ENCODE peak calls at places on chromosomes 13 and 19, in ten cellular contexts. One of them, this sample, is unnamed.

GRCh38 chr13:45142440-45143345 is 22.4 kb downstream of the GTF2F2 start:
- DNase-seq in AG04450: no peak
- DNase-seq in foreskin keratinocyte: peak; percentile 73
- DNase-seq in caudate nucleus: no peak
- DNase-seq in heart right ventricle: no peak
- DNase-seq in left ventricle myocardium inferior: no peak
- DNase-seq in substantia nigra: no peak
- DNase-seq in H1: no peak
- DNase-seq in psoas muscle: no peak
- DNase-seq in Peyer's patch: no peak
- DNase-seq in this sample: no peak

GRCh38 chr13:113123226-113124150 is 889 bp downstream of the F10 start:
- DNase-seq in AG04450: no peak
- DNase-seq in foreskin keratinocyte: no peak
- DNase-seq in caudate nucleus: no peak
- DNase-seq in heart right ventricle: no peak
- DNase-seq in left ventricle myocardium inferior: no peak
- DNase-seq in substantia nigra: no peak
- DNase-seq in H1: no peak
- DNase-seq in psoas muscle: no peak
- DNase-seq in Peyer's patch: peak; percentile 43
- DNase-seq in this sample: peak; percentile 58

GRCh38 chr19:20664917-20665781 is 3.8 kb upstream of the ZNF626 start:
- DNase-seq in AG04450: no peak
- DNase-seq in foreskin keratinocyte: no peak
- DNase-seq in caudate nucleus: peak; percentile 36
- DNase-seq in heart right ventricle: peak; percentile 41
- DNase-seq in left ventricle myocardium inferior: peak; percentile 29
- DNase-seq in substantia nigra: peak; percentile 32
- DNase-seq in H1: no peak
- DNase-seq in psoas muscle: peak; percentile 71
- DNase-seq in Peyer's patch: no peak
- DNase-seq in this sample: no peak

GRCh38 chr19:4602173-4602788 is 37.0 kb upstream of the TNFAIP8L1 start:
- DNase-seq in AG04450: no peak
- DNase-seq in foreskin keratinocyte: no peak
- DNase-seq in caudate nucleus: no peak
- DNase-seq in heart right ventricle: no peak
- DNase-seq in left ventricle myocardium inferior: no peak
- DNase-seq in substantia nigra: no peak
- DNase-seq in H1: no peak
- DNase-seq in psoas muscle: no peak
- DNase-seq in Peyer's patch: no peak
- DNase-seq in this sample: no peak

GRCh38 chr13:95233026-95233635 is 68.1 kb downstream of the ABCC4 start:
- DNase-seq in AG04450: no peak
- DNase-seq in foreskin keratinocyte: no peak
- DNase-seq in caudate nucleus: no peak
- DNase-seq in heart right ventricle: no peak
- DNase-seq in left ventricle myocardium inferior: no peak
- DNase-seq in substantia nigra: no peak
- DNase-seq in H1: no peak
- DNase-seq in psoas muscle: no peak
- DNase-seq in Peyer's patch: no peak
- DNase-seq in this sample: no peak

GRCh38 chr19:43504426-43505185 is at the start of gene PHLDB3:
- DNase-seq in AG04450: no peak
- DNase-seq in foreskin keratinocyte: no peak
- DNase-seq in caudate nucleus: no peak
- DNase-seq in heart right ventricle: peak; percentile 46
- DNase-seq in left ventricle myocardium inferior: no peak
- DNase-seq in substantia nigra: peak; percentile 14
- DNase-seq in H1: no peak
- DNase-seq in psoas muscle: peak; percentile 63
- DNase-seq in Peyer's patch: peak; percentile 74
- DNase-seq in this sample: peak; percentile 80

GRCh38 chr19:41403181-41403970 is 5.8 kb downstream of the BCKDHA start:
- DNase-seq in AG04450: no peak
- DNase-seq in foreskin keratinocyte: no peak
- DNase-seq in caudate nucleus: no peak
- DNase-seq in heart right ventricle: no peak
- DNase-seq in left ventricle myocardium inferior: no peak
- DNase-seq in substantia nigra: no peak
- DNase-seq in H1: no peak
- DNase-seq in psoas muscle: no peak
- DNase-seq in Peyer's patch: no peak
- DNase-seq in this sample: no peak

GRCh38 chr19:45528149-45528743 is 21.0 kb downstream of the VASP start:
- DNase-seq in AG04450: no peak
- DNase-seq in foreskin keratinocyte: peak; percentile 94
- DNase-seq in caudate nucleus: peak; percentile 16
- DNase-seq in heart right ventricle: no peak
- DNase-seq in left ventricle myocardium inferior: no peak
- DNase-seq in substantia nigra: no peak
- DNase-seq in H1: peak; percentile 81
- DNase-seq in psoas muscle: peak; percentile 48
- DNase-seq in Peyer's patch: no peak
- DNase-seq in this sample: no peak

GRCh38 chr19:6047741-6048231 is 62.5 kb downstream of the RFX2 start:
- DNase-seq in AG04450: no peak
- DNase-seq in foreskin keratinocyte: no peak
- DNase-seq in caudate nucleus: no peak
- DNase-seq in heart right ventricle: no peak
- DNase-seq in left ventricle myocardium inferior: no peak
- DNase-seq in substantia nigra: no peak
- DNase-seq in H1: peak; percentile 77
- DNase-seq in psoas muscle: no peak
- DNase-seq in Peyer's patch: peak; percentile 42
- DNase-seq in this sample: no peak

GRCh38 chr13:97621025-97621424 is 187.1 kb downstream of the RAP2A start:
- DNase-seq in AG04450: no peak
- DNase-seq in foreskin keratinocyte: no peak
- DNase-seq in caudate nucleus: no peak
- DNase-seq in heart right ventricle: no peak
- DNase-seq in left ventricle myocardium inferior: no peak
- DNase-seq in substantia nigra: no peak
- DNase-seq in H1: no peak
- DNase-seq in psoas muscle: no peak
- DNase-seq in Peyer's patch: no peak
- DNase-seq in this sample: no peak

GRCh38 chr19:45474191-45474940 is 6.6 kb downstream of the FOSB start:
- DNase-seq in AG04450: no peak
- DNase-seq in foreskin keratinocyte: no peak
- DNase-seq in caudate nucleus: no peak
- DNase-seq in heart right ventricle: no peak
- DNase-seq in left ventricle myocardium inferior: no peak
- DNase-seq in substantia nigra: no peak
- DNase-seq in H1: no peak
- DNase-seq in psoas muscle: no peak
- DNase-seq in Peyer's patch: no peak
- DNase-seq in this sample: no peak

GRCh38 chr19:10624585-10624984 is 768 bp upstream of the SLC44A2 start:
- DNase-seq in AG04450: no peak
- DNase-seq in foreskin keratinocyte: no peak
- DNase-seq in caudate nucleus: no peak
- DNase-seq in heart right ventricle: no peak
- DNase-seq in left ventricle myocardium inferior: no peak
- DNase-seq in substantia nigra: no peak
- DNase-seq in H1: no peak
- DNase-seq in psoas muscle: no peak
- DNase-seq in Peyer's patch: peak; percentile 48
- DNase-seq in this sample: no peak

GRCh38 chr13:100883453-100883852 is 208.9 kb upstream of the TMTC4 start:
- DNase-seq in AG04450: no peak
- DNase-seq in foreskin keratinocyte: no peak
- DNase-seq in caudate nucleus: no peak
- DNase-seq in heart right ventricle: no peak
- DNase-seq in left ventricle myocardium inferior: no peak
- DNase-seq in substantia nigra: no peak
- DNase-seq in H1: no peak
- DNase-seq in psoas muscle: no peak
- DNase-seq in Peyer's patch: no peak
- DNase-seq in this sample: no peak

GRCh38 chr19:31633014-31633413 is 283.8 kb upstream of the TSHZ3 start:
- DNase-seq in AG04450: no peak
- DNase-seq in foreskin keratinocyte: no peak
- DNase-seq in caudate nucleus: no peak
- DNase-seq in heart right ventricle: no peak
- DNase-seq in left ventricle myocardium inferior: no peak
- DNase-seq in substantia nigra: no peak
- DNase-seq in H1: no peak
- DNase-seq in psoas muscle: no peak
- DNase-seq in Peyer's patch: peak; percentile 45
- DNase-seq in this sample: no peak

GRCh38 chr19:1009043-1009975 is 9.1 kb downstream of the GRIN3B start:
- DNase-seq in AG04450: peak; percentile 79
- DNase-seq in foreskin keratinocyte: no peak
- DNase-seq in caudate nucleus: no peak
- DNase-seq in heart right ventricle: no peak
- DNase-seq in left ventricle myocardium inferior: no peak
- DNase-seq in substantia nigra: no peak
- DNase-seq in H1: no peak
- DNase-seq in psoas muscle: peak; percentile 64
- DNase-seq in Peyer's patch: no peak
- DNase-seq in this sample: no peak

DNA sequence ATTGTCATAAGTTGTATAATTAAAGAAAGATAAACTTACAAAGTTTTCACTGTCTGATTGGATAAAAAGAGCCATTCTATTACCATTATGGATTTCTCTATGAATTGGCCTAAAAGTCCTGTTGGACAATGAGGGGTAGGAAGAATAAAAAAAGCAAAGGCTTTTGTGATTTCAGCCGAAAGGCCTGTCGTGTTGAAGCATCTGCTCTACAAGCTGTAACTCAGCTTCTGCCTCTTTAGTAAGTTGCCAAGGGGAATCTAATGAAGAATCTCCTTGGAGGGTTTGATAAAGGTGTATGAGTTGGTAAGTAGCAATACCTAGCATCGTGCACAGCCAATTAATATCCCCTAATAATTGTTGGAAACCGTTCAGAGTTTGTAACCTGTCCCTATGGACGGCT is 25.2 kb upstream of the ERVV-1 start:
- DNase-seq in AG04450: no peak
- DNase-seq in foreskin keratinocyte: no peak
- DNase-seq in caudate nucleus: no peak
- DNase-seq in heart right ventricle: no peak
- DNase-seq in left ventricle myocardium inferior: no peak
- DNase-seq in substantia nigra: no peak
- DNase-seq in H1: no peak
- DNase-seq in psoas muscle: no peak
- DNase-seq in Peyer's patch: no peak
- DNase-seq in this sample: no peak
- H3K27ac ChIP-seq in AG04450: no peak overlapping the region
- H3K27ac ChIP-seq in foreskin keratinocyte: no peak overlapping the region
- H3K27ac ChIP-seq in caudate nucleus: no peak overlapping the region
- H3K27ac ChIP-seq in heart right ventricle: no peak overlapping the region
- H3K27ac ChIP-seq in left ventricle myocardium inferior: no peak overlapping the region
- H3K27ac ChIP-seq in substantia nigra: no peak overlapping the region
- H3K27ac ChIP-seq in H1: no peak overlapping the region
- H3K27ac ChIP-seq in psoas muscle: no peak overlapping the region
- H3K27ac ChIP-seq in Peyer's patch: no peak overlapping the region
- H3K27ac ChIP-seq in this sample: no peak overlapping the region

DNA sequence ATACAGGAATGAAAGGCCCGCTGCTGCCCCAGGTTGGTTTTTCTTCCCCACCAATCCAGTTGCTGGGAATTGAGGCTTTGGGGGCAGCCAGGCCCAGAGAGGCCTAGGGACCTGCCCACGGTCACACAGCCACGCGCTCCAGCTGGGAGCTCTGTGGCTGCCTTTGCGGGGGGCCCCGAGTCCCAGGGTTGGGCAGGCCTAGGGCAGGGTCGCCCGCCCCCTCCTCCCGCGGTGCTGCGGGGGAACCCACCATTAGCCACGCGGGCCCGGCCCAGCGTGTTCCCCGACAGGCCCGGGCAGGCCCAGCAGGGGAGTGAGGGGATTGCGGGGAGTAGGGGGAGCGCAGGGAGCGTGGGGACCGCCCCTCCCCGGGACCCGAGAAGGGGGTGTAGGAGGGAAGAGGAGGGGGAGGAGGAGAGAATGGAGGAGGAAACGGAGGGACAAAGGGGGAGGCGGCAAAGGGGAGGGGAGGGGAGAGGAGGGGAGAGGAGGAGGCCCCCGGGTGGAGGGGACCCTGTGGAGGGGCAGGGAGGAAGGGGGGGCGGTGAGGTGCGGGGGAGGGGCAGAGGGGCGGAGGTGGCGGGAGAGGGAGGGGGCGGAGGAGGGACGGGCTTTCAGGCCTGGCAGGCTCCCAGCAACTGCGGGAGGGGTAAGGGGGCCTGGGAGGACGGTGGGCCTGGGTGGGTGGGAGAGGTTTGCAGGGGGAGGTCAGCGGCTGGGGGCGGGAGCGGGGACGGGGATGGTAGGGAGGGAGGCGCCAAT is 12.9 kb upstream of the TLE2 start:
- DNase-seq in AG04450: no peak
- DNase-seq in foreskin keratinocyte: no peak
- DNase-seq in caudate nucleus: no peak
- DNase-seq in heart right ventricle: no peak
- DNase-seq in left ventricle myocardium inferior: no peak
- DNase-seq in substantia nigra: no peak
- DNase-seq in H1: peak; percentile 58
- DNase-seq in psoas muscle: no peak
- DNase-seq in Peyer's patch: no peak
- DNase-seq in this sample: no peak
- H3K27ac ChIP-seq in AG04450: no peak overlapping the region
- H3K27ac ChIP-seq in foreskin keratinocyte: no peak overlapping the region
- H3K27ac ChIP-seq in caudate nucleus: no peak overlapping the region
- H3K27ac ChIP-seq in heart right ventricle: no peak overlapping the region
- H3K27ac ChIP-seq in left ventricle myocardium inferior: no peak overlapping the region
- H3K27ac ChIP-seq in substantia nigra: no peak overlapping the region
- H3K27ac ChIP-seq in H1: no peak overlapping the region
- H3K27ac ChIP-seq in psoas muscle: no peak overlapping the region
- H3K27ac ChIP-seq in Peyer's patch: peak overlapping the region; percentile 14
- H3K27ac ChIP-seq in this sample: no peak overlapping the region

GRCh38 chr13:99311137-99311536 is 3.9 kb upstream of the GPR183 start:
- DNase-seq in AG04450: no peak
- DNase-seq in foreskin keratinocyte: no peak
- DNase-seq in caudate nucleus: no peak
- DNase-seq in heart right ventricle: no peak
- DNase-seq in left ventricle myocardium inferior: no peak
- DNase-seq in substantia nigra: no peak
- DNase-seq in H1: no peak
- DNase-seq in psoas muscle: no peak
- DNase-seq in Peyer's patch: no peak
- DNase-seq in this sample: no peak
- H3K27ac ChIP-seq in AG04450: peak overlapping the region; percentile 43
- H3K27ac ChIP-seq in foreskin keratinocyte: no peak overlapping the region
- H3K27ac ChIP-seq in caudate nucleus: no peak overlapping the region
- H3K27ac ChIP-seq in heart right ventricle: no peak overlapping the region
- H3K27ac ChIP-seq in left ventricle myocardium inferior: no peak overlapping the region
- H3K27ac ChIP-seq in substantia nigra: no peak overlapping the region
- H3K27ac ChIP-seq in H1: no peak overlapping the region
- H3K27ac ChIP-seq in psoas muscle: peak overlapping the region; percentile 47
- H3K27ac ChIP-seq in Peyer's patch: no peak overlapping the region
- H3K27ac ChIP-seq in this sample: peak overlapping the region; percentile 65

GRCh38 chr19:2680808-2681207 is 21.7 kb downstream of the GNG7 start:
- DNase-seq in AG04450: no peak
- DNase-seq in foreskin keratinocyte: no peak
- DNase-seq in caudate nucleus: no peak
- DNase-seq in heart right ventricle: no peak
- DNase-seq in left ventricle myocardium inferior: no peak
- DNase-seq in substantia nigra: no peak
- DNase-seq in H1: no peak
- DNase-seq in psoas muscle: no peak
- DNase-seq in Peyer's patch: peak; percentile 73
- DNase-seq in this sample: no peak
- H3K27ac ChIP-seq in AG04450: no peak overlapping the region
- H3K27ac ChIP-seq in foreskin keratinocyte: no peak overlapping the region
- H3K27ac ChIP-seq in caudate nucleus: no peak overlapping the region
- H3K27ac ChIP-seq in heart right ventricle: no peak overlapping the region
- H3K27ac ChIP-seq in left ventricle myocardium inferior: no peak overlapping the region
- H3K27ac ChIP-seq in substantia nigra: no peak overlapping the region
- H3K27ac ChIP-seq in H1: no peak overlapping the region
- H3K27ac ChIP-seq in psoas muscle: no peak overlapping the region
- H3K27ac ChIP-seq in Peyer's patch: peak overlapping the region; percentile 26
- H3K27ac ChIP-seq in this sample: no peak overlapping the region

This sample was measured in coronary artery.